ENCODE peak calls at places on chromosomes 13 and 19, in nine cellular contexts. E, R, Z, L, C, G, V, A and F are unnamed samples.

GRCh38 chr13:111994578-111994977 is 72.4 kb upstream of the SOX1 start:
- DNase-seq in E (no peak), R (no peak), Z (no peak), L (no peak), C (no peak), G (no peak), V (no peak), A (no peak), F (no peak)

GRCh38 chr13:93226623-93227279 is at the start of gene GPC6:
- DNase-seq in E (no peak), R (no peak), Z (peak), L (no peak), C (peak), G (no peak), V (peak), A (no peak), F (peak)

GRCh38 chr19:40494191-40494838 is 27.5 kb downstream of the SPTBN4 start:
- DNase-seq in E (no peak), R (no peak), Z (no peak), L (no peak), C (no peak), G (no peak), V (no peak), A (no peak), F (no peak)

GRCh38 chr13:88456155-88456554 is 785.0 kb downstream of the SLITRK5 start:
- DNase-seq in E (no peak), R (no peak), Z (no peak), L (no peak), C (no peak), G (no peak), V (no peak), A (no peak), F (no peak)

GRCh38 chr13:73235385-73235784 is 176.6 kb downstream of the KLF5 start:
- DNase-seq in E (peak), R (no peak), Z (no peak), L (no peak), C (no peak), G (no peak), V (no peak), A (no peak), F (no peak)

GRCh38 chr13:102680842-102681725 is 13.8 kb downstream of the METTL21C start:
- DNase-seq in E (no peak), R (no peak), Z (no peak), L (peak), C (no peak), G (peak), V (peak), A (no peak), F (peak)

GRCh38 chr19:47186337-47187022 is 44.5 kb downstream of the BBC3 start:
- DNase-seq in E (no peak), R (peak), Z (no peak), L (peak), C (no peak), G (peak), V (no peak), A (no peak), F (no peak)

GRCh38 chr19:33464010-33464732 is 57.4 kb downstream of the PEPD start:
- DNase-seq in E (no peak), R (no peak), Z (no peak), L (no peak), C (no peak), G (no peak), V (no peak), A (no peak), F (no peak)

GRCh38 chr13:48776396-48776795 is 122.7 kb downstream of the CYSLTR2 start:
- DNase-seq in E (no peak), R (no peak), Z (no peak), L (no peak), C (no peak), G (no peak), V (peak), A (no peak), F (peak)

GRCh38 chr19:39795001-39795400 is 16.3 kb downstream of the LEUTX start:
- DNase-seq in E (no peak), R (no peak), Z (no peak), L (no peak), C (no peak), G (no peak), V (no peak), A (no peak), F (no peak)

GRCh38 chr19:16376649-16377048 is 52.0 kb downstream of the KLF2 start:
- DNase-seq in E (no peak), R (peak), Z (no peak), L (no peak), C (no peak), G (peak), V (no peak), A (no peak), F (no peak)

GRCh38 chr19:17671906-17672305 is 16.2 kb downstream of the UNC13A start:
- DNase-seq in E (no peak), R (peak), Z (no peak), L (no peak), C (no peak), G (no peak), V (peak), A (peak), F (peak)

GRCh38 chr13:110809871-110810486 is 96.5 kb downstream of the ING1 start:
- DNase-seq in E (no peak), R (no peak), Z (no peak), L (no peak), C (no peak), G (no peak), V (no peak), A (no peak), F (no peak)

GRCh38 chr19:1633269-1633606 is 19.2 kb downstream of the TCF3 start:
- DNase-seq in E (no peak), R (no peak), Z (no peak), L (no peak), C (no peak), G (no peak), V (no peak), A (no peak), F (no peak)

GRCh38 chr13:113853518-113854237 is 10.2 kb downstream of the GAS6 start:
- DNase-seq in E (no peak), R (no peak), Z (no peak), L (no peak), C (no peak), G (no peak), V (no peak), A (no peak), F (no peak)

GRCh38 chr19:34172661-34173144 is 399 bp downstream of the LSM14A start:
- DNase-seq in E (no peak), R (peak), Z (peak), L (peak), C (no peak), G (peak), V (no peak), A (no peak), F (no peak)

GRCh38 chr19:2867025-2867991 is at the start of gene ZNF556:
- DNase-seq in E (no peak), R (no peak), Z (peak), L (no peak), C (no peak), G (no peak), V (no peak), A (peak), F (no peak)

GRCh38 chr13:110531671-110532083 is 29.8 kb downstream of the RAB20 start:
- DNase-seq in E (no peak), R (no peak), Z (no peak), L (no peak), C (no peak), G (no peak), V (no peak), A (no peak), F (no peak)

GRCh38 chr19:5447700-5448311 is 7.4 kb upstream of the ZNRF4 start:
- DNase-seq in E (no peak), R (no peak), Z (no peak), L (no peak), C (no peak), G (no peak), V (no peak), A (no peak), F (peak)

GRCh38 chr19:56639217-56639616 is 3.7 kb upstream of the SMIM17 start:
- DNase-seq in E (no peak), R (no peak), Z (no peak), L (no peak), C (no peak), G (no peak), V (peak), A (no peak), F (no peak)